ENCODE peak calls at places on chromosomes 3 and 15, in five cellular contexts. D is HepG2, Y is H1, R is GM12878, E is HEK293T. I is an unnamed sample.

GRCh38 chr3:85081191-85081895 is 122.6 kb downstream of the CADM2 start:
- DNase-seq in D (no peak), Y (peak), R (no peak), E (peak), I (no peak)

GRCh38 chr3:183489455-183490210 is 61.2 kb upstream of the MCF2L2 start:
- DNase-seq in D (no peak), Y (no peak), R (no peak), E (no peak), I (no peak)

GRCh38 chr3:29092348-29092747 is 188.5 kb upstream of the RBMS3 start:
- DNase-seq in D (no peak), Y (no peak), R (no peak), E (no peak), I (no peak)

GRCh38 chr15:100627789-100628395 is 25.5 kb downstream of the ASB7 start:
- DNase-seq in D (peak), Y (peak), R (peak), E (peak), I (peak)

GRCh38 chr3:73623996-73624362 is 762 bp downstream of the PDZRN3 start:
- DNase-seq in D (no peak), Y (peak), R (no peak), E (peak), I (peak)

GRCh38 chr3:10015476-10015904 is 10.7 kb upstream of the FANCD2 start:
- DNase-seq in D (no peak), Y (no peak), R (no peak), E (no peak), I (no peak)

GRCh38 chr3:97658670-97659285 is 105.8 kb upstream of the ARL6 start:
- DNase-seq in D (peak), Y (no peak), R (no peak), E (peak), I (peak)

GRCh38 chr3:112856537-112856936 is 9.9 kb upstream of the CD200R1L start:
- DNase-seq in D (no peak), Y (no peak), R (no peak), E (no peak), I (no peak)

GRCh38 chr15:63763476-63764123 is 70.1 kb downstream of the HERC1 start:
- DNase-seq in D (no peak), Y (no peak), R (peak), E (no peak), I (no peak)

GRCh38 chr3:143306419-143306818 is 186.8 kb downstream of the CHST2 start:
- DNase-seq in D (no peak), Y (no peak), R (no peak), E (no peak), I (no peak)

GRCh38 chr3:41155834-41156233 is 43.5 kb upstream of the CTNNB1 start:
- DNase-seq in D (no peak), Y (no peak), R (no peak), E (no peak), I (no peak)

GRCh38 chr3:126872701-126873100 is 110.2 kb upstream of the PLXNA1 start:
- DNase-seq in D (no peak), Y (no peak), R (no peak), E (no peak), I (no peak)

GRCh38 chr3:49415931-49416601 is 3.8 kb downstream of the TCTA start:
- DNase-seq in D (no peak), Y (no peak), R (peak), E (no peak), I (no peak)

GRCh38 chr3:187169231-187169960 is 27.9 kb upstream of the RTP1 start:
- DNase-seq in D (no peak), Y (no peak), R (no peak), E (no peak), I (no peak)

GRCh38 chr15:38425269-38425668 is 28.7 kb upstream of the FAM98B start:
- DNase-seq in D (no peak), Y (no peak), R (no peak), E (no peak), I (no peak)

GRCh38 chr3:84165278-84165677 is 793.5 kb upstream of the CADM2 start:
- DNase-seq in D (no peak), Y (no peak), R (no peak), E (no peak), I (no peak)

GRCh38 chr15:58999694-59000093 is 12.2 kb downstream of the RNF111 start:
- DNase-seq in D (no peak), Y (no peak), R (no peak), E (no peak), I (no peak)

GRCh38 chr3:54294214-54294613 is 171.9 kb downstream of the CACNA2D3 start:
- DNase-seq in D (no peak), Y (no peak), R (no peak), E (no peak), I (peak)

GRCh38 chr3:78632925-78633324 is 1134.9 kb downstream of the ROBO1 start:
- DNase-seq in D (no peak), Y (no peak), R (no peak), E (no peak), I (no peak)

GRCh38 chr3:127669541-127670228 is 3.1 kb upstream of the ABTB1 start:
- DNase-seq in D (no peak), Y (no peak), R (no peak), E (no peak), I (no peak)

GRCh38 chr3:169661567-169662214 is 1.8 kb downstream of the MECOM start:
- DNase-seq in D (no peak), Y (no peak), R (no peak), E (peak), I (no peak)

GRCh38 chr3:178676077-178676476 is 139.8 kb downstream of the KCNMB2 start:
- DNase-seq in D (no peak), Y (no peak), R (no peak), E (no peak), I (no peak)

GRCh38 chr3:12613250-12613649 is 50.7 kb downstream of the RAF1 start:
- DNase-seq in D (no peak), Y (no peak), R (no peak), E (no peak), I (no peak)

GRCh38 chr15:63553388-63553791 is 43.8 kb upstream of the FBXL22 start:
- DNase-seq in D (no peak), Y (no peak), R (no peak), E (no peak), I (no peak)

GRCh38 chr3:5136619-5137429 is 14.7 kb downstream of the ARL8B start:
- DNase-seq in D (peak), Y (no peak), R (no peak), E (peak), I (no peak)

GRCh38 chr3:24360946-24361345 is 133.7 kb downstream of the THRB start:
- DNase-seq in D (no peak), Y (no peak), R (no peak), E (no peak), I (no peak)

GRCh38 chr3:127204841-127205582 is 12.1 kb downstream of the PRR23E start:
- DNase-seq in D (no peak), Y (no peak), R (no peak), E (no peak), I (no peak)

GRCh38 chr3:129992781-129993180 is 18.3 kb downstream of the TRH start:
- DNase-seq in D (peak), Y (no peak), R (no peak), E (peak), I (no peak)

GRCh38 chr15:89370120-89371077 is 35.8 kb upstream of the POLG start:
- DNase-seq in D (no peak), Y (no peak), R (no peak), E (no peak), I (no peak)

GRCh38 chr3:24149032-24149431 is 203.9 kb downstream of the NR1D2 start:
- DNase-seq in D (no peak), Y (no peak), R (no peak), E (peak), I (no peak)

GRCh38 chr15:58551764-58552504 is 120.1 kb downstream of the LIPC start:
- DNase-seq in D (peak), Y (no peak), R (no peak), E (no peak), I (no peak)

GRCh38 chr3:113275876-113276580 is 64.7 kb downstream of the BOC start:
- DNase-seq in D (peak), Y (no peak), R (peak), E (peak), I (no peak)

GRCh38 chr3:163939926-163940325 is 1138.4 kb downstream of the SI start:
- DNase-seq in D (no peak), Y (no peak), R (no peak), E (peak), I (no peak)

GRCh38 chr3:114308830-114309229 is 15.0 kb downstream of the TIGIT start:
- DNase-seq in D (no peak), Y (no peak), R (no peak), E (no peak), I (no peak)

GRCh38 chr3:60290093-60290492 is 961.2 kb downstream of the FHIT start:
- DNase-seq in D (no peak), Y (no peak), R (no peak), E (no peak), I (no peak)

GRCh38 chr3:138378331-138378730 is 30.0 kb downstream of the MRAS start:
- DNase-seq in D (no peak), Y (no peak), R (no peak), E (no peak), I (no peak)
- TF ChIP-seq SUZ12 in D (no peak), Y (no peak), R (no peak), E (no peak), I (no peak)

DNA sequence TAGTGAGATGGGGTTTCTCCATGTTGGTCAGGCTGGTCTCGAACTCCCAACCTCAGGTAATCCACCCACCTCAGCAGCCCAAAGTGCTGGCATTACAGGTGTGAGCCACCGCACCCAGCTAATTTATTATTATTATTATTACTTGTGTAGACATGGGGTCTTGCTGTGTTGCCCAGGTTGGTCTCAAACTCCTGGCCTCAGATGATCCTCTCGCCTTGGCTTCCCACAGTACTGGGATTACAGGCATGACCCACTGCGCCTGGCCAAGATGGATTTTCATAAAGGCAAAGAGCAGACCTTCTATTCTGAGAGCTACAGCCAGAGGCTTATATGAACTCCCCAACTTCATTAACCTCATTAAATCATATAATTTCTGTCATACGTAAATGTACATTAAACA is 17.2 kb downstream of the PTPN9 start:
- DNase-seq in D (no peak), Y (no peak), R (no peak), E (no peak), I (no peak)
- TF ChIP-seq SUZ12 in D (no peak), Y (no peak), R (no peak), E (no peak), I (no peak)

GRCh38 chr15:57216288-57216687 is 160.0 kb upstream of the CGNL1 start:
- DNase-seq in D (no peak), Y (no peak), R (no peak), E (no peak), I (no peak)
- TF ChIP-seq SUZ12 in D (no peak), Y (no peak), R (no peak), E (no peak), I (no peak)

DNA sequence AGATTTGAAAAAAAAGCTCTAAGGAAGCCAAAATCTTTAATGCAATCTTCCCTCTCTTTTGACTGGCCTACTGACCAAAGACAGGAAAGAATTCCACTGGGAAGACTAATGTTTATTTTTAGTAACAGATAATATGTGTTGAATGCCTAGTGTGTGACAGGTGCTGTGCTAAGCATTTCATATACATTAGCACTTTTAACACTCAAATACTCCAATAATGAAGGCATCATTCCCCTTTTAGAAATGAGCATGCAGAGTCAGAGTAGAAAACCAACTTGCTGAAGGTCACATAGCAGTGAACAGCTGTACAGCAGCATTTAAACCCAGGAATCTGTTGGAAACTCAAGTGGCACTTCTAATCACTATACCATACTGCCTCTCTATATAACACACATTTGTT is 170.6 kb downstream of the MINAR1 start:
- DNase-seq in D (no peak), Y (no peak), R (no peak), E (no peak), I (no peak)
- TF ChIP-seq SUZ12 in D (no peak), Y (no peak), R (no peak), E (no peak), I (no peak)

DNA sequence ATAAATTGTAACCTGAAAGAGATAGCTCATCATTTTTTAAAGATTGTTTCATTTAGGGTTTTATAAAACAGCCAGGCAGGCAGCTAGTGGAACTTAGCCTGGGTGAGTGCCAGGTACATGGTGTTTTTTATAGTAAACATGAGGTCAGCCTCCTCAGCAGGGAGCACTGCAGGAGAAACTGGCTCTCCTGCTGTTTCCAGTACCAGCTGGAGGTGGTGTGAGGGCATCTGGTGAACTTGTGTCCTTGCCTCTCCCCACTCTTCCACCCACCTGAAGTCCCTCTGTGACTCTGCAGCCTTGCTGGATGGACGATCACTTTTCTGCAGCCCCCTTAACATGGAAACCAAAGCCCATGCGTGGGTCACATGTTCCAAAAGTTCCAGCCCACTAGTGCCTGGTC is 128.4 kb downstream of the FAM174B start:
- DNase-seq in D (no peak), Y (no peak), R (no peak), E (no peak), I (no peak)
- TF ChIP-seq SUZ12 in D (no peak), Y (no peak), R (no peak), E (no peak), I (no peak)

GRCh38 chr15:42159381-42160015 is 3.1 kb upstream of the PLA2G4F start:
- DNase-seq in D (no peak), Y (no peak), R (no peak), E (no peak), I (no peak)
- TF ChIP-seq SUZ12 in D (no peak), Y (no peak), R (no peak), E (no peak), I (no peak)

GRCh38 chr15:70083946-70084345 is 13.8 kb downstream of the TLE3 start:
- DNase-seq in D (no peak), Y (no peak), R (peak), E (no peak), I (no peak)
- TF ChIP-seq SUZ12 in D (no peak), Y (no peak), R (no peak), E (no peak), I (no peak)

GRCh38 chr3:105905328-105905727 is 36.5 kb upstream of the CBLB start:
- DNase-seq in D (no peak), Y (no peak), R (no peak), E (no peak), I (no peak)

GRCh38 chr3:105907790-105908189 is 39.0 kb upstream of the CBLB start:
- DNase-seq in D (no peak), Y (no peak), R (peak), E (no peak), I (no peak)

GRCh38 chr3:105904683-105905320 is 36.0 kb upstream of the CBLB start:
- DNase-seq in D (no peak), Y (no peak), R (no peak), E (no peak), I (no peak)

GRCh38 chr3:105906345-105906744 is 37.5 kb upstream of the CBLB start:
- DNase-seq in D (no peak), Y (no peak), R (no peak), E (no peak), I (no peak)

GRCh38 chr3:105906834-105907233 is 38.0 kb upstream of the CBLB start:
- DNase-seq in D (no peak), Y (no peak), R (no peak), E (no peak), I (no peak)
- TF ChIP-seq SUZ12 in D (no peak), Y (no peak), R (no peak), E (no peak), I (no peak)